ENCODE peak calls at places on chromosomes 1 and 21, in eight cellular contexts. One of them, this sample, is unnamed.

GRCh38 chr1:42946120-42947009 is 12.3 kb downstream of the SLC2A1 start:
- DNase-seq in mucosa of descending colon: no peak
- DNase-seq in progenitor cell of endocrine pancreas: no peak
- DNase-seq in GM23338: no peak
- DNase-seq in CD8-positive, alpha-beta memory T cell: no peak
- DNase-seq in immature natural killer cell: no peak
- DNase-seq in CD8-positive, alpha-beta T cell: no peak
- DNase-seq in SJSA1: no peak
- DNase-seq in this sample: no peak

GRCh38 chr1:67555487-67556296 is 125.5 kb upstream of the SERBP1 start:
- DNase-seq in immature natural killer cell: no peak
- DNase-seq in CD8-positive, alpha-beta memory T cell: no peak
- DNase-seq in mucosa of descending colon: no peak
- DNase-seq in SJSA1: no peak
- DNase-seq in GM23338: peak
- DNase-seq in progenitor cell of endocrine pancreas: no peak
- DNase-seq in CD8-positive, alpha-beta T cell: no peak
- DNase-seq in this sample: no peak

GRCh38 chr1:55735110-55735509 is 519.9 kb upstream of the USP24 start:
- DNase-seq in mucosa of descending colon: no peak
- DNase-seq in CD8-positive, alpha-beta T cell: no peak
- DNase-seq in immature natural killer cell: no peak
- DNase-seq in SJSA1: no peak
- DNase-seq in GM23338: no peak
- DNase-seq in CD8-positive, alpha-beta memory T cell: no peak
- DNase-seq in progenitor cell of endocrine pancreas: no peak
- DNase-seq in this sample: no peak

GRCh38 chr1:58895559-58896135 is 111.8 kb upstream of the JUN start:
- DNase-seq in SJSA1: no peak
- DNase-seq in mucosa of descending colon: peak
- DNase-seq in CD8-positive, alpha-beta T cell: no peak
- DNase-seq in progenitor cell of endocrine pancreas: no peak
- DNase-seq in CD8-positive, alpha-beta memory T cell: no peak
- DNase-seq in GM23338: no peak
- DNase-seq in immature natural killer cell: peak
- DNase-seq in this sample: no peak

GRCh38 chr1:19067912-19068638 is 111.6 kb upstream of the IFFO2 start:
- DNase-seq in CD8-positive, alpha-beta memory T cell: no peak
- DNase-seq in progenitor cell of endocrine pancreas: no peak
- DNase-seq in immature natural killer cell: no peak
- DNase-seq in GM23338: no peak
- DNase-seq in SJSA1: no peak
- DNase-seq in CD8-positive, alpha-beta T cell: no peak
- DNase-seq in mucosa of descending colon: no peak
- DNase-seq in this sample: no peak

GRCh38 chr1:241847540-241847795 is 536 bp upstream of the EXO1 start:
- DNase-seq in mucosa of descending colon: no peak
- DNase-seq in CD8-positive, alpha-beta memory T cell: no peak
- DNase-seq in progenitor cell of endocrine pancreas: no peak
- DNase-seq in GM23338: no peak
- DNase-seq in immature natural killer cell: no peak
- DNase-seq in SJSA1: no peak
- DNase-seq in CD8-positive, alpha-beta T cell: no peak
- DNase-seq in this sample: no peak

GRCh38 chr1:240350910-240351331 is 259.2 kb downstream of the FMN2 start:
- DNase-seq in GM23338: no peak
- DNase-seq in CD8-positive, alpha-beta memory T cell: no peak
- DNase-seq in SJSA1: peak
- DNase-seq in immature natural killer cell: no peak
- DNase-seq in progenitor cell of endocrine pancreas: no peak
- DNase-seq in mucosa of descending colon: no peak
- DNase-seq in CD8-positive, alpha-beta T cell: no peak
- DNase-seq in this sample: no peak

GRCh38 chr21:35244514-35244913 is 195.4 kb upstream of the RUNX1 start:
- DNase-seq in CD8-positive, alpha-beta T cell: no peak
- DNase-seq in progenitor cell of endocrine pancreas: no peak
- DNase-seq in CD8-positive, alpha-beta memory T cell: no peak
- DNase-seq in mucosa of descending colon: no peak
- DNase-seq in SJSA1: no peak
- DNase-seq in GM23338: no peak
- DNase-seq in immature natural killer cell: no peak
- DNase-seq in this sample: no peak

GRCh38 chr1:51214615-51215131 is 21.4 kb upstream of the RNF11 start:
- DNase-seq in immature natural killer cell: peak
- DNase-seq in mucosa of descending colon: no peak
- DNase-seq in GM23338: no peak
- DNase-seq in SJSA1: peak
- DNase-seq in CD8-positive, alpha-beta memory T cell: no peak
- DNase-seq in CD8-positive, alpha-beta T cell: no peak
- DNase-seq in progenitor cell of endocrine pancreas: no peak
- DNase-seq in this sample: no peak

GRCh38 chr1:245215071-245215470 is 60.3 kb downstream of the KIF26B start:
- DNase-seq in immature natural killer cell: no peak
- DNase-seq in CD8-positive, alpha-beta memory T cell: no peak
- DNase-seq in CD8-positive, alpha-beta T cell: no peak
- DNase-seq in SJSA1: no peak
- DNase-seq in GM23338: no peak
- DNase-seq in mucosa of descending colon: no peak
- DNase-seq in progenitor cell of endocrine pancreas: no peak
- DNase-seq in this sample: no peak

GRCh38 chr1:56459260-56459659 is 120.1 kb downstream of the PLPP3 start:
- DNase-seq in progenitor cell of endocrine pancreas: no peak
- DNase-seq in immature natural killer cell: no peak
- DNase-seq in mucosa of descending colon: no peak
- DNase-seq in CD8-positive, alpha-beta memory T cell: no peak
- DNase-seq in SJSA1: no peak
- DNase-seq in CD8-positive, alpha-beta T cell: no peak
- DNase-seq in GM23338: no peak
- DNase-seq in this sample: no peak

GRCh38 chr1:170131450-170131849 is 14.3 kb upstream of the NTMT2 start:
- DNase-seq in immature natural killer cell: no peak
- DNase-seq in CD8-positive, alpha-beta T cell: no peak
- DNase-seq in SJSA1: no peak
- DNase-seq in GM23338: no peak
- DNase-seq in mucosa of descending colon: peak
- DNase-seq in progenitor cell of endocrine pancreas: no peak
- DNase-seq in CD8-positive, alpha-beta memory T cell: no peak
- DNase-seq in this sample: no peak

GRCh38 chr21:44914176-44914874 is 6.4 kb downstream of the ITGB2 start:
- DNase-seq in CD8-positive, alpha-beta T cell: peak
- DNase-seq in immature natural killer cell: peak
- DNase-seq in CD8-positive, alpha-beta memory T cell: peak
- DNase-seq in mucosa of descending colon: no peak
- DNase-seq in GM23338: no peak
- DNase-seq in SJSA1: no peak
- DNase-seq in progenitor cell of endocrine pancreas: no peak
- DNase-seq in this sample: no peak

GRCh38 chr1:235557495-235557894 is 53.2 kb upstream of the B3GALNT2 start:
- DNase-seq in CD8-positive, alpha-beta T cell: no peak
- DNase-seq in GM23338: peak
- DNase-seq in immature natural killer cell: no peak
- DNase-seq in CD8-positive, alpha-beta memory T cell: no peak
- DNase-seq in mucosa of descending colon: no peak
- DNase-seq in SJSA1: no peak
- DNase-seq in progenitor cell of endocrine pancreas: no peak
- DNase-seq in this sample: no peak

GRCh38 chr1:183757061-183757460 is 47.9 kb upstream of the RGL1 start:
- DNase-seq in CD8-positive, alpha-beta memory T cell: no peak
- DNase-seq in GM23338: no peak
- DNase-seq in SJSA1: peak
- DNase-seq in CD8-positive, alpha-beta T cell: no peak
- DNase-seq in immature natural killer cell: no peak
- DNase-seq in mucosa of descending colon: no peak
- DNase-seq in progenitor cell of endocrine pancreas: no peak
- DNase-seq in this sample: no peak

GRCh38 chr1:204359131-204359473 is 627 bp downstream of the PLEKHA6 start:
- DNase-seq in CD8-positive, alpha-beta memory T cell: no peak
- DNase-seq in CD8-positive, alpha-beta T cell: no peak
- DNase-seq in immature natural killer cell: no peak
- DNase-seq in mucosa of descending colon: no peak
- DNase-seq in GM23338: no peak
- DNase-seq in progenitor cell of endocrine pancreas: no peak
- DNase-seq in SJSA1: no peak
- DNase-seq in this sample: no peak

GRCh38 chr1:232678185-232678886 is 48.4 kb upstream of the SIPA1L2 start:
- DNase-seq in immature natural killer cell: no peak
- DNase-seq in CD8-positive, alpha-beta T cell: no peak
- DNase-seq in mucosa of descending colon: no peak
- DNase-seq in GM23338: no peak
- DNase-seq in CD8-positive, alpha-beta memory T cell: no peak
- DNase-seq in progenitor cell of endocrine pancreas: no peak
- DNase-seq in SJSA1: no peak
- DNase-seq in this sample: no peak

GRCh38 chr1:219416598-219417238 is 196.2 kb downstream of the ZC3H11B start:
- DNase-seq in immature natural killer cell: peak
- DNase-seq in SJSA1: peak
- DNase-seq in CD8-positive, alpha-beta memory T cell: peak
- DNase-seq in mucosa of descending colon: no peak
- DNase-seq in GM23338: peak
- DNase-seq in CD8-positive, alpha-beta T cell: peak
- DNase-seq in progenitor cell of endocrine pancreas: no peak
- DNase-seq in this sample: no peak

GRCh38 chr1:6152882-6153281 is 27.2 kb downstream of the CHD5 start:
- DNase-seq in GM23338: no peak
- DNase-seq in immature natural killer cell: no peak
- DNase-seq in progenitor cell of endocrine pancreas: no peak
- DNase-seq in CD8-positive, alpha-beta memory T cell: no peak
- DNase-seq in mucosa of descending colon: no peak
- DNase-seq in CD8-positive, alpha-beta T cell: no peak
- DNase-seq in SJSA1: no peak
- DNase-seq in this sample: no peak

GRCh38 chr1:167659440-167659839 is 29.4 kb downstream of the RCSD1 start:
- DNase-seq in GM23338: no peak
- DNase-seq in CD8-positive, alpha-beta memory T cell: no peak
- DNase-seq in mucosa of descending colon: no peak
- DNase-seq in SJSA1: no peak
- DNase-seq in immature natural killer cell: no peak
- DNase-seq in CD8-positive, alpha-beta T cell: no peak
- DNase-seq in progenitor cell of endocrine pancreas: no peak
- DNase-seq in this sample: no peak

GRCh38 chr1:31531177-31532000 is 44.9 kb upstream of the TINAGL1 start:
- DNase-seq in immature natural killer cell: no peak
- DNase-seq in SJSA1: peak
- DNase-seq in CD8-positive, alpha-beta memory T cell: no peak
- DNase-seq in mucosa of descending colon: no peak
- DNase-seq in GM23338: no peak
- DNase-seq in CD8-positive, alpha-beta T cell: no peak
- DNase-seq in progenitor cell of endocrine pancreas: no peak
- DNase-seq in this sample: no peak

This sample was measured in activated gamma-delta T cell.